ENCODE peak calls at places on chromosomes 1 and 21, in seven cellular contexts. Z is mucosa of descending colon, I is GM23248, M is A549, V is breast epithelium, B is adipocyte, D is aorta. L is an unnamed sample.

GRCh38 chr1:211468595-211468994 is 23.4 kb downstream of the RD3 start:
- DNase-seq in B (no peak), V (no peak), D (peak; percentile 68), Z (no peak), M (no peak), I (no peak), L (no peak)

GRCh38 chr1:8871539-8871935 is 6.9 kb downstream of the ENO1 start:
- DNase-seq in D (no peak), I (no peak), B (no peak), V (no peak), Z (peak; percentile 66), M (peak; percentile 46), L (no peak)

GRCh38 chr21:33169360-33169759 is 60.4 kb upstream of the IFNAR2 start:
- DNase-seq in M (no peak), B (no peak), V (no peak), Z (no peak), I (no peak), D (no peak), L (no peak)

GRCh38 chr1:53411541-53412152 is 47.6 kb upstream of the DMRTB1 start:
- DNase-seq in Z (no peak), M (no peak), I (peak; percentile 47), D (no peak), V (no peak), B (no peak), L (no peak)

GRCh38 chr21:33854604-33855003 is 61.0 kb downstream of the ATP5PO start:
- DNase-seq in Z (no peak), M (peak; percentile 29), V (no peak), I (peak; percentile 35), D (no peak), B (no peak), L (no peak)

GRCh38 chr1:38013027-38013588 is 574 bp downstream of the UTP11 start:
- DNase-seq in B (peak; percentile 86), V (no peak), M (no peak), I (peak; percentile 79), Z (no peak), D (no peak), L (no peak)

GRCh38 chr1:154170547-154171221 is 15.8 kb upstream of the NUP210L start:
- DNase-seq in V (no peak), B (no peak), M (no peak), Z (no peak), I (peak; percentile 45), D (no peak), L (no peak)

GRCh38 chr1:32142446-32143301 is 34.8 kb downstream of the KPNA6 start:
- DNase-seq in I (peak; percentile 96), D (peak; percentile 55), V (peak; percentile 60), M (peak; percentile 78), B (peak; percentile 86), Z (no peak), L (peak; percentile 74)

GRCh38 chr1:37498872-37499617 is 15.5 kb downstream of the MEAF6 start:
- DNase-seq in M (peak; percentile 66), I (peak; percentile 79), B (peak; percentile 61), V (no peak), Z (no peak), D (no peak), L (no peak)

GRCh38 chr21:46325073-46325912 is 1.3 kb downstream of the PCNT start:
- DNase-seq in I (peak; percentile 71), D (peak; percentile 59), M (peak; percentile 69), B (peak; percentile 73), Z (peak; percentile 71), V (peak; percentile 26), L (peak; percentile 63)

GRCh38 chr21:40016667-40017066 is 149.4 kb downstream of the PCP4 start:
- DNase-seq in I (no peak), Z (no peak), D (no peak), B (no peak), V (no peak), M (no peak), L (no peak)

DNA sequence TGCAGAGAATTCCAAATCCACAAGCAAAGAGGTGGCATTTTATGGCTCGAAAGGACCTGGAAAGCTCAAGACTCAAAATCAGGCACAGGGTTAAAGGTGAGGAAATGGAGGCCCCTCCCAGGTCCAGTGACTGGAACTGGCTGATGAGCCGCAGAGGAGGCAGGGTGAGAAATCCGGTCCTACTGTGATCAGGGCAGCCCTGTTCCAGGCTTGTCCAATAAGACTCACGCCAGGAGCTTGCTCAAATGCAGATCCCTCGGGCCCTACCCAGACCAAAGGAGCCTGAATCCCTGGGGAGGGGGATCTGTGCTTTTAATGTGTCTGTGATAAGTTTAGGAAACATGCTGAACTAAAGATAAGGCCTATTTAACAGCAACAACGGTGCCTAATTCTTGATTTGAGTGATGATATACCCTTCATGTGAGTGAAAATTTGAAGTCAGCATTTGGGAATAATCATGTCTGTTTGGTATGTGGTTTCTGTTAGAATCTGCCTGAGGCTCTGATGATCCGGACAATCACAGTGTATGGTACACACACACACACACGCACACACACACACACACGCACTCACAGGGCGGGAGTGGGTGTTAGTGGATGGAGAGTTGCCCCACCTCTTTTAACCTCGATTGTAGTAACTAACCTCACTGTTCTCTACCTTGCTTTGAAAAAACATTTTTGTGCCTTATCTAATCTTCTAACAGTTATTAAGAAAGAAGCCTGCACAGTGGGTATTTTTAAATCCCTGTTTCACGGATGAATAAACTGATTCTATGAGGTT is 54.1 kb upstream of the LYST start:
- DNase-seq in D (no peak), Z (peak; percentile 55), M (no peak), V (no peak), I (no peak), B (peak; percentile 58), L (no peak)
- H3K4me1 ChIP-seq in D (peaks cover 2% of the 10 kb centered on the region), Z (peaks cover 32% of the 10 kb centered on the region), M (peaks cover 57% of the 10 kb centered on the region), V (no peaks in the 10 kb centered on the region), I (peaks cover 49% of the 10 kb centered on the region), B (peaks cover 43% of the 10 kb centered on the region), L (peaks cover 4% of the 10 kb centered on the region)

GRCh38 chr1:111269820-111270406 is 20.7 kb upstream of the CHIA start:
- DNase-seq in Z (no peak), B (no peak), D (no peak), V (no peak), I (no peak), M (no peak), L (no peak)
- H3K4me1 ChIP-seq in Z (no peaks in the 10 kb centered on the region), B (peaks cover 18% of the 10 kb centered on the region), D (no peaks in the 10 kb centered on the region), V (no peaks in the 10 kb centered on the region), I (peaks cover 9% of the 10 kb centered on the region), M (no peaks in the 10 kb centered on the region), L (no peaks in the 10 kb centered on the region)

DNA sequence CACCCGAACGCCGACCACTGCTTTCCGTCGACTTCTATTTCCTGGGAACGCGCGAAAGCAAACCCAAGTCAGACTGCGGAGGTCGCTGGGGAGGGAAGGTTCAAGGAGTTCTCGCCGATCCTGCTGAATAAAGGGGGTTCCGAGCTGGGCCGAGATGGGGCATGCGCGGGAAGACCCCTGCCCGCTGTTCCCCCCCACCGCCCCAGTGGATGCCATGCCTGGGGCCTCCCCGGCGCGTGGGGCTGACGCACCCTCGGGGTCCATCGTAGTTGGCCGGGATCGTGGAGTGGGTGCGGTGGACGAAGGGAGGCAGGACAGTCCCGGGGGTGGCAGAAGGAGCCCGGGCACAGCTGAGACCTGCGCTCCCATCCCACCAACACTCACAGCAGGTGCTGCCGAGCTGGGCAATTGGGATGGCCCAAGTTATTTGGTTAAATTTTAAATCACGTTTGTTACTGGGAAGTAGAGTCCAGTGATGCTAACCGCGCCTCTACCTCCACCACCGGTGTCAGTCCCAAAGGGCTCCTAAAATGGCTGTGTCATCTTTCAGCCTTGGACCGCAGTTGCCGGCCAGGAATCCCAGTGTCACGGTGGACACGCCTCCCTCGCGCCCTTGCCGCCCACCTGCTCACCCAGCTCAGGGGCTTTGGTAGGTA is 745 bp downstream of the MX1 start:
- DNase-seq in V (no peak), I (no peak), D (no peak), Z (peak; percentile 49), M (no peak), B (no peak), L (peak; percentile 39)
- H3K4me1 ChIP-seq in V (no peaks in the 10 kb centered on the region), I (no peaks in the 10 kb centered on the region), D (no peaks in the 10 kb centered on the region), Z (peaks cover 10% of the 10 kb centered on the region), M (no peaks in the 10 kb centered on the region), B (peaks cover 4% of the 10 kb centered on the region), L (no peaks in the 10 kb centered on the region)

GRCh38 chr1:21323091-21323490 is 32.8 kb upstream of the ECE1 start:
- DNase-seq in Z (no peak), D (no peak), V (no peak), M (no peak), B (peak; percentile 67), I (peak; percentile 41), L (no peak)
- H3K4me1 ChIP-seq in Z (peaks cover 52% of the 10 kb centered on the region), D (peaks cover 9% of the 10 kb centered on the region), V (peaks cover 54% of the 10 kb centered on the region), M (peaks cover 94% of the 10 kb centered on the region), B (peaks cover 93% of the 10 kb centered on the region), I (peaks cover 74% of the 10 kb centered on the region), L (peaks cover 65% of the 10 kb centered on the region)

GRCh38 chr1:206583461-206584264 is 28.6 kb downstream of the EIF2D start:
- DNase-seq in M (peak; percentile 62), D (peak; percentile 79), V (peak; percentile 64), I (peak; percentile 81), Z (peak; percentile 81), B (peak; percentile 83), L (peak; percentile 91)
- H3K4me1 ChIP-seq in M (no peaks in the 10 kb centered on the region), D (no peaks in the 10 kb centered on the region), V (peaks cover 6% of the 10 kb centered on the region), I (peaks cover 15% of the 10 kb centered on the region), Z (peaks cover 2% of the 10 kb centered on the region), B (peaks cover 12% of the 10 kb centered on the region), L (no peaks in the 10 kb centered on the region)

DNA sequence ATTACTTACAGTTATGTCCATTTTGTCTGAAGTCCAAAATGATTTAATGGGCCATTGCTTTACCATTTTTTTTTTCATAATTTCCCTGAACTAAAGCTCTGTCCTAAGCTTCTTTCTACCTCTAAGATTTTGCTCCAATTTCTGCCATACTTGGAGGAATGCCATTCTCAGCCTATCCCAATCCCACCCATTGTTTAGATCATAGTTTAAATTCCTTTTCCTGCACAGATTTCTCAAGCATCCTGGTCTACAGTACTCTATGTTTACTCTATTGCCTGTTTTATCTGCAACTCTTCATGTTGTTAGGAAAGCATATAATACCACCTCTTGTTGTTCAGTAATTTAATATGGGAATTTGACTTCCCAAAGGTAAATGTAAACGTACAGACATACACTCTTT is 30.8 kb downstream of the ADAMTS1 start:
- DNase-seq in D (no peak), I (no peak), Z (no peak), V (no peak), M (no peak), B (peak; percentile 58), L (no peak)
- H3K4me1 ChIP-seq in D (no peaks in the 10 kb centered on the region), I (peaks cover 23% of the 10 kb centered on the region), Z (no peaks in the 10 kb centered on the region), V (no peaks in the 10 kb centered on the region), M (no peaks in the 10 kb centered on the region), B (peaks cover 8% of the 10 kb centered on the region), L (no peaks in the 10 kb centered on the region)

L was measured in right cardiac atrium.